ENCODE peak calls at places on chromosome 10, in six cellular contexts. P, F, K, C, Q and R are unnamed samples. For H3K27me3 and H3K36me3, the result is how much of the 10 kb centered on the place peaks cover.

GRCh38 chr10:124152781-124153600 is 59.6 kb upstream of the CHST15 start:
- DNase-seq in Q (peak), F (no peak), P (peak), K (peak), C (peak), R (peak)

GRCh38 chr10:122113161-122113944 is 124.4 kb downstream of the TACC2 start:
- DNase-seq in C (peak), F (peak), P (peak), K (peak), Q (peak), R (peak)

GRCh38 chr10:50244201-50244600 is 7.1 kb downstream of the ASAH2 start:
- DNase-seq in P (no peak), K (no peak), Q (peak), C (no peak), F (no peak), R (no peak)

GRCh38 chr10:96511044-96511945 is 2.4 kb downstream of the TLL2 start:
- DNase-seq in Q (no peak), P (peak), K (peak), C (no peak), F (no peak), R (peak)

GRCh38 chr10:132548869-132549268 is 11.3 kb downstream of the INPP5A start:
- DNase-seq in P (no peak), F (no peak), C (no peak), K (no peak), Q (no peak), R (no peak)

GRCh38 chr10:47094126-47094525 is 182.9 kb downstream of the PTPN20 start:
- DNase-seq in Q (no peak), C (no peak), K (no peak), P (no peak), F (no peak), R (no peak)

GRCh38 chr10:35641430-35642015 is 573 bp downstream of the FZD8 start:
- DNase-seq in C (no peak), F (no peak), P (no peak), K (no peak), Q (no peak), R (peak)

GRCh38 chr10:4191894-4192293 is 406.9 kb upstream of the KLF6 start:
- DNase-seq in C (no peak), K (no peak), F (no peak), P (no peak), Q (no peak), R (no peak)

GRCh38 chr10:131267814-131268095 is 43.8 kb downstream of the TCERG1L start:
- DNase-seq in F (no peak), Q (no peak), P (no peak), K (no peak), C (no peak), R (peak)

GRCh38 chr10:3906511-3907111 is 121.6 kb upstream of the KLF6 start:
- DNase-seq in Q (no peak), F (peak), C (no peak), P (peak), K (peak), R (no peak)

GRCh38 chr10:69439813-69440506 is 11.3 kb upstream of the TSPAN15 start:
- DNase-seq in P (peak), C (peak), K (no peak), F (no peak), Q (peak), R (no peak)

GRCh38 chr10:130914377-130914776 is 397.1 kb downstream of the TCERG1L start:
- DNase-seq in C (no peak), P (no peak), Q (no peak), F (no peak), K (no peak), R (no peak)

GRCh38 chr10:72426982-72427381 is 72.3 kb upstream of the DNAJB12 start:
- DNase-seq in P (no peak), K (no peak), Q (no peak), C (no peak), F (no peak), R (peak)

GRCh38 chr10:121994429-121994881 is 5.5 kb downstream of the TACC2 start:
- DNase-seq in C (no peak), F (peak), Q (peak), P (no peak), K (no peak), R (peak)

GRCh38 chr10:103254538-103255325 is 9.0 kb downstream of the RPEL1 start:
- DNase-seq in Q (peak), P (no peak), K (peak), F (no peak), C (no peak), R (no peak)

GRCh38 chr10:17348111-17349008 is 106.0 kb downstream of the ST8SIA6 start:
- DNase-seq in C (no peak), Q (peak), P (no peak), F (peak), K (peak), R (peak)

DNA sequence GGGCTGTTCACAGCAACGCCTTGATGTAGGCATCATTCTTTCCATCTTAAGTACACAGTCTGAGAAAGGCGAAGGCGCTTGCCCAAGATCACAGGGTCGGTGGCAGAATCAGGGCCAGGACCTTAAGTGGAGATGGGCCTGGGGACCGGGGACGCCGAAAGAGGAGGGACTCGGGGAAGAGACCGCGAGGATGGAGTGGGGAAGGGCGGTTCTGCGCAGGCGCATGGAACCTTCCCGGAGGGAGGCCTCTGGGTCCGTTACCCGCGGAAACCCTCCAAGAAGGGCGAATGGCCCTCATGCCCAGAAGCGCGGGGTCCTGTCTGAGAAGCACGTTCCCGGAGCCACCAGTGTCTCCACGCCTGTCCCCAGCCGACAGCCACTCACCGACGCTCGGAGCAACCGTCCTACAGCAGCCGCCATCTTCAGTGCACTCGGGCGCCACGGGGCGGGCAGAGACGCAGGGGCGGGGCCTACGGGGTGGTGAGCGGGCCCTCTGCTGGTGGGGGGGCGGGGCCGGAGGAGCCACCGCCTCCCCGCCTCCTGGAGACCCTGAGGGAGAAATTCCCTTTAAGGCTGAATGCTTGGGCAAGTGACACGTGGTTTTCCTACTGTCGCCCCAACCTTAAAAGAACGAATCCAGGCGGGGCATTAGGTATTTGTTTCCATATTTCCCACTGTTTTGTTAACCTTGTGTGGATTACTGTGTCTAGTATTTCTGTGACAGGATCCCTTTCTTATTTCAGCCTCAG is at the start of gene PRDX3:
- DNase-seq in K (peak), C (peak), Q (peak), F (peak), P (peak), R (peak)
- H3K4me3 ChIP-seq in K (peak), C (peak), Q (peak), F (peak), P (peak), R (peak)

GRCh38 chr10:70913546-70914240 is 25.3 kb upstream of the PCBD1 start:
- DNase-seq in P (no peak), C (peak), F (no peak), K (no peak), Q (no peak), R (no peak)

GRCh38 chr10:70916241-70916640 is 27.9 kb upstream of the PCBD1 start:
- DNase-seq in K (no peak), C (peak), P (no peak), F (no peak), Q (no peak), R (no peak)

GRCh38 chr10:70915806-70916205 is 27.4 kb upstream of the PCBD1 start:
- DNase-seq in C (peak), K (no peak), Q (no peak), P (no peak), F (no peak), R (no peak)

GRCh38 chr10:70914316-70914864 is 26.0 kb upstream of the PCBD1 start:
- DNase-seq in F (no peak), Q (no peak), C (peak), P (no peak), K (no peak), R (no peak)

DNA sequence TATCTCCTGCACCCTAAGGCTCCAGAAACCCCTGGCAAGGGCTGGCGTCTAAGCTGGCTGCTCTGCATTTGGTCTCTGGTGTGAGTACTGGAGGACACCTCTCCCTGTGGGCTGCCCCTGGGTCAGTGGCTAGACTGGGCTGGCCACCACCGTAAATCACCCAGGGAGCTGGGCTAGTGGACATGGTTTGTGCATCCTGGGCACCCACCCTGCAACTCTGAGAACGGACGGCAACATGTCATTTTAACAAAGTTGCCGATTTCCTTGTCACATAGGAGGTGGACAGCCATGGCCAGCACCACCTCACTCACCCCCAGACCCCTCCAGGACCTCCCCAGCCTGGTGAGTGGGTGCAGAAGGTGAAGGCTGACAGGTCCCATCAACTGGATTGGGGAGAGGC is 26.8 kb upstream of the PCBD1 start:
- DNase-seq in F (no peak), K (no peak), Q (no peak), P (no peak), C (peak), R (no peak)
- H3K27me3 ChIP-seq in F (under half), K (under half), Q (half or more), P (under half), C (under half), R (under half)

GRCh38 chr10:30036811-30037210 is 22.6 kb downstream of the JCAD start:
- DNase-seq in Q (no peak), C (no peak), K (no peak), F (no peak), P (no peak), R (no peak)
- H3K36me3 ChIP-seq in Q (under half), C (under half), K (half or more), F (under half), P (under half), R (under half)

GRCh38 chr10:110048781-110049180 is 41.0 kb downstream of the ADD3 start:
- DNase-seq in F (no peak), K (no peak), C (no peak), Q (no peak), P (no peak), R (no peak)

GRCh38 chr10:110044681-110045080 is 36.9 kb downstream of the ADD3 start:
- DNase-seq in C (no peak), Q (no peak), F (no peak), K (no peak), P (no peak), R (no peak)

GRCh38 chr10:110042181-110042580 is 34.4 kb downstream of the ADD3 start:
- DNase-seq in K (no peak), P (no peak), F (no peak), C (no peak), Q (no peak), R (peak)

GRCh38 chr10:110042891-110043290 is 35.1 kb downstream of the ADD3 start:
- DNase-seq in Q (no peak), C (no peak), P (peak), K (no peak), F (no peak), R (no peak)

DNA sequence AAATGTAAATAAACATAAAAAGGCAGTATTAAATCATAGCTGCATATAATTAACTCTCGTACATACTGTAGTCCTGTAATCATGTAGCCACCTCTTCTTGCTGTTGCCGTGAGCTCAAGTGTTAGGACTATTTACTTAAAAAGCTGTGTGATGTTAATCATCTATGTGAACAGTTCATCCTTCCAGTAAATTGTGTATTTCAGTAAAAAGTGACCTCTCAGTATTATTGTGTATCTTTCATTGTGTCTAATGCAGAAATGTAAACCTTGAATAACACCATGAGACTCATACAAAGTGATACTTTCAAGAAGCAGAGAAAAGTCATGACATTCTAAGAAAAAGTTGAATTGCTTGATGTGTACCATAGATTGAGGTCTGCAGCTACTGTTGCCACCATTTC is 38.0 kb downstream of the ADD3 start:
- DNase-seq in Q (no peak), C (no peak), P (no peak), F (no peak), K (no peak), R (no peak)
- H3K4me3 ChIP-seq in Q (no peak), C (no peak), P (no peak), F (no peak), K (no peak), R (no peak)

GRCh38 chr10:25177754-25178135 is 2.9 kb downstream of the GPR158 start:
- DNase-seq in P (no peak), F (no peak), C (no peak), K (no peak), Q (no peak), R (no peak)
- H3K27me3 ChIP-seq in P (under half), F (under half), C (half or more), K (half or more), Q (under half), R (under half)

GRCh38 chr10:44378626-44379025 is 6.3 kb downstream of the CXCL12 start:
- DNase-seq in F (no peak), Q (no peak), C (no peak), K (no peak), P (no peak), R (no peak)

GRCh38 chr10:44376504-44377099 is 8.3 kb downstream of the CXCL12 start:
- DNase-seq in P (no peak), C (no peak), K (no peak), F (no peak), Q (no peak), R (no peak)

GRCh38 chr10:44380829-44381600 is 3.9 kb downstream of the CXCL12 start:
- DNase-seq in Q (no peak), K (no peak), F (no peak), C (no peak), P (no peak), R (peak)

GRCh38 chr10:44379907-44380306 is 5.0 kb downstream of the CXCL12 start:
- DNase-seq in F (no peak), C (no peak), Q (no peak), K (no peak), P (no peak), R (no peak)

GRCh38 chr10:44377651-44378310 is 7.1 kb downstream of the CXCL12 start:
- DNase-seq in Q (no peak), F (no peak), P (no peak), K (no peak), C (no peak), R (no peak)
- H3K36me3 ChIP-seq in Q (under half), F (under half), P (under half), K (under half), C (under half), R (under half)

DNA sequence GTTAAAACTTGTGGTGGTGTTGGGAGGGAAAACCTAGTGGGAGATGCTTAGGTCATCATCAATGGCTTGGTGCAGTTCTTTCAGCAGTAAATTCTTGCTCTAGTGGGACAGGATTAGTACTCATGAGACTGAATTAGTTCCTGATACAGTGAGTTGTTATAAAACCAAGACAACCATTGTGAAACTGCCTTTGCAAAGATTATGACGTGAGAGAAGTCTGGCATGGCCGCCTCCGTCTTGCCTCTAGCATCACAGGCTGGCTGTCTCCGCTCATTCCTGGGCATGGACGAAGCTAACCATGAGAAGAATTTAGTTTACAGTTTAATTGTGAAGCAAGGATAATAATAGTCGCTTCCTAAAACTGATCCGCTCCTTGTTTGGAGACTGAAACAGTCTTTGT is 186.4 kb downstream of the KIF20B start:
- DNase-seq in F (no peak), K (no peak), Q (no peak), C (no peak), P (no peak), R (no peak)
- H3K4me3 ChIP-seq in F (no peak), K (no peak), Q (no peak), C (no peak), P (no peak), R (no peak)

DNA sequence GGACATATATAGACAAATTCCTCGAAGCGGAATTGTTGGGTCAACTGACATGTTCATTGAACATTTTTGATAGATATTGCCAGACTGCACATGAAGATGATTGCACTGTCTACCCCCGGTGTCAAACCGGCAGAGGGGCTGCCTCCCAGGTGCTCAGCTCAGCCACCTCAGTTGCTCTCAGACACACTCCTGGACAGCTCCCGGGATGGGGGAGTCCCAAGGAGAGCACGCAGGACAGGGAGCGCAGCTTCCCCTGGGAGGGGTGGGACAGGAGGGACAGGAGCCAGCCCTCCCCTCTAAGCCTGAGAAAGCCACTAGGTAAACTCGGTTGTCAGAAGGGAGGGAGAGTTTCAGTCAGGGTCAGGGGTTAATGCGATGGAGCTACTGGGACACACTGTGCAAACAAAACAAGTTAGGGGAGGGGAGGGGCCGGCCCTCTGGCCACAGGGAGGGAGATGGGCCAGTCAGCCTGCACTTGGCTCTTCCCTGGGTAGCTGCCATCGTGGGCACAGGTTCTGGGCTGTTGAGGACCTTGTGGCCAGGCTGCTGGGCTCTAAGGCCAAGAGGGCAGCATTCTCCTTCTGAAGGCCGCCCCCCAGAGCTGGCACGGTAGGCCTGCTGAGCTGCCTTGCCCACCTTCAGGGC is 31.1 kb downstream of the KAZALD1 start:
- DNase-seq in Q (no peak), P (peak), F (no peak), K (no peak), C (no peak), R (peak)
- H3K27me3 ChIP-seq in Q (under half), P (under half), F (under half), K (under half), C (half or more), R (under half)

GRCh38 chr10:43647576-43647975 is 1.1 kb downstream of the ZNF32 start:
- DNase-seq in K (no peak), F (no peak), P (peak), Q (no peak), C (no peak), R (no peak)

GRCh38 chr10:43644252-43644651 is 4.4 kb downstream of the ZNF32 start:
- DNase-seq in C (no peak), P (no peak), Q (no peak), K (no peak), F (no peak), R (no peak)

GRCh38 chr10:43648392-43649148 is at the start of gene ZNF32:
- DNase-seq in F (peak), K (peak), P (peak), Q (peak), C (peak), R (peak)

GRCh38 chr10:43648083-43648391 is 644 bp downstream of the ZNF32 start:
- DNase-seq in P (no peak), C (no peak), K (no peak), Q (no peak), F (no peak), R (no peak)

GRCh38 chr10:43645866-43646265 is 2.8 kb downstream of the ZNF32 start:
- DNase-seq in C (no peak), Q (no peak), P (no peak), F (no peak), K (no peak), R (no peak)
- H3K36me3 ChIP-seq in C (under half), Q (under half), P (under half), F (under half), K (under half), R (under half)

GRCh38 chr10:52452600-52453493 is 138.8 kb downstream of the DKK1 start:
- DNase-seq in P (peak), K (no peak), C (no peak), F (no peak), Q (peak), R (no peak)

GRCh38 chr10:52454476-52454875 is 140.4 kb downstream of the DKK1 start:
- DNase-seq in C (no peak), P (no peak), F (no peak), Q (no peak), K (no peak), R (no peak)

GRCh38 chr10:52455095-52455494 is 141.0 kb downstream of the DKK1 start:
- DNase-seq in Q (no peak), K (no peak), C (no peak), P (no peak), F (no peak), R (no peak)

GRCh38 chr10:52451817-52452216 is 137.7 kb downstream of the DKK1 start:
- DNase-seq in P (no peak), C (no peak), Q (peak), F (no peak), K (peak), R (no peak)

GRCh38 chr10:52453501-52453900 is 139.4 kb downstream of the DKK1 start:
- DNase-seq in K (no peak), C (no peak), Q (no peak), F (no peak), P (no peak), R (no peak)
- H3K4me3 ChIP-seq in K (no peak), C (no peak), Q (no peak), F (no peak), P (no peak), R (no peak)